ENCODE peak calls at places on chromosomes 2 and 18, in seven cellular contexts. F is effector memory CD8-positive, alpha-beta T cell; Q is NCI-H1417; H is KBM-7; J is naive thymus-derived CD8-positive, alpha-beta T cell; R is NCI-H460; C is uterus. N is an unnamed sample.

GRCh38 chr2:202327887-202328286 is 48.2 kb upstream of the BMPR2 start:
- DNase-seq in F (no peak), Q (no peak), H (no peak), J (no peak), R (no peak), C (no peak), N (no peak)

GRCh38 chr18:28161608-28162599 is 15.0 kb downstream of the CDH2 start:
- DNase-seq in F (no peak), Q (no peak), H (no peak), J (no peak), R (no peak), C (no peak), N (peak)

GRCh38 chr18:5417342-5417741 is 121.8 kb upstream of the ZBTB14 start:
- DNase-seq in F (no peak), Q (no peak), H (peak), J (no peak), R (no peak), C (no peak), N (no peak)

GRCh38 chr2:200655918-200656580 is 70.2 kb downstream of the AOX1 start:
- DNase-seq in F (no peak), Q (no peak), H (no peak), J (no peak), R (no peak), C (no peak), N (no peak)

GRCh38 chr2:95342556-95343320 is 45.6 kb downstream of the KCNIP3 start:
- DNase-seq in F (no peak), Q (no peak), H (no peak), J (no peak), R (no peak), C (no peak), N (no peak)

GRCh38 chr18:67318651-67319050 is 197.9 kb downstream of the DSEL start:
- DNase-seq in F (no peak), Q (no peak), H (no peak), J (no peak), R (no peak), C (no peak), N (peak)

GRCh38 chr2:75221872-75222271 is 22.6 kb upstream of the TACR1 start:
- DNase-seq in F (no peak), Q (no peak), H (no peak), J (no peak), R (no peak), C (no peak), N (peak)

GRCh38 chr2:108570416-108570815 is 36.1 kb downstream of the LIMS1 start:
- DNase-seq in F (no peak), Q (no peak), H (no peak), J (no peak), R (no peak), C (no peak), N (peak)

GRCh38 chr2:39547811-39548719 is 111.0 kb upstream of the MAP4K3 start:
- DNase-seq in F (no peak), Q (no peak), H (no peak), J (no peak), R (no peak), C (no peak), N (no peak)

GRCh38 chr2:25539141-25539540 is 134.2 kb downstream of the DTNB start:
- DNase-seq in F (no peak), Q (no peak), H (no peak), J (no peak), R (no peak), C (no peak), N (no peak)

GRCh38 chr2:230268606-230269222 is 43.2 kb downstream of the SP140 start:
- DNase-seq in F (no peak), Q (no peak), H (no peak), J (no peak), R (no peak), C (no peak), N (no peak)

GRCh38 chr2:39399570-39399969 is 37.5 kb downstream of the MAP4K3 start:
- DNase-seq in F (no peak), Q (no peak), H (no peak), J (no peak), R (no peak), C (no peak), N (no peak)

GRCh38 chr2:66578067-66578852 is 143.3 kb downstream of the MEIS1 start:
- DNase-seq in F (no peak), Q (no peak), H (no peak), J (no peak), R (no peak), C (peak), N (peak)

GRCh38 chr2:129329574-129329973 is 649.9 kb upstream of the RAB6C start:
- DNase-seq in F (no peak), Q (no peak), H (no peak), J (no peak), R (no peak), C (no peak), N (no peak)

GRCh38 chr2:181632733-181633401 is 24.0 kb downstream of the CERKL start:
- DNase-seq in F (no peak), Q (no peak), H (no peak), J (no peak), R (no peak), C (no peak), N (no peak)

N was measured in AG08396.